ENCODE peak calls at places on chromosomes 4 and X, in nine cellular contexts. J, S, K, Y, U, R, E, W and C are unnamed samples.

GRCh38 chr4:76748649-76749048 is 149.3 kb downstream of the SOWAHB start:
- DNase-seq in U (peak; percentile 60), W (no peak), R (no peak), E (no peak), J (peak; percentile 29), Y (peak; percentile 51), S (no peak), K (no peak), C (no peak)

GRCh38 chrX:153924149-153924861 is 1.8 kb downstream of the ARHGAP4 start:
- DNase-seq in S (no peak), E (no peak), U (peak; percentile 61), W (no peak), R (no peak), Y (peak; percentile 57), J (peak; percentile 36), K (no peak), C (no peak)

GRCh38 chr4:82801910-82802521 is 3.4 kb upstream of the SCD5 start:
- DNase-seq in Y (no peak), K (no peak), R (no peak), J (no peak), S (no peak), U (peak; percentile 76), E (no peak), W (no peak), C (no peak)

GRCh38 chr4:186839122-186840037 is 115.7 kb upstream of the FAT1 start:
- DNase-seq in E (peak; percentile 10), S (no peak), W (no peak), U (peak; percentile 73), J (no peak), R (no peak), Y (no peak), K (no peak), C (no peak)

GRCh38 chrX:151754641-151755215 is 20.2 kb downstream of the CNGA2 start:
- DNase-seq in E (no peak), U (peak; percentile 25), W (no peak), K (no peak), R (no peak), J (no peak), S (no peak), Y (no peak), C (no peak)

GRCh38 chr4:67779631-67780030 is 25.4 kb upstream of the GNRHR start:
- DNase-seq in K (no peak), W (no peak), R (no peak), S (no peak), J (no peak), U (no peak), Y (no peak), E (no peak), C (no peak)

GRCh38 chr4:168683595-168683994 is 186.7 kb downstream of the PALLD start:
- DNase-seq in S (no peak), W (no peak), Y (no peak), K (no peak), R (no peak), J (no peak), E (no peak), U (peak; percentile 60), C (no peak)

GRCh38 chr4:188113156-188113555 is 3.8 kb upstream of the TRIML2 start:
- DNase-seq in W (no peak), Y (no peak), S (no peak), E (no peak), R (no peak), U (no peak), J (no peak), K (no peak), C (no peak)

GRCh38 chr4:8402640-8403039 is 37.9 kb downstream of the ACOX3 start:
- DNase-seq in S (no peak), E (no peak), K (no peak), R (peak; percentile 56), U (no peak), Y (no peak), J (no peak), W (peak; percentile 52), C (no peak)

GRCh38 chr4:16826397-16826910 is 72.0 kb downstream of the LDB2 start:
- DNase-seq in S (no peak), K (no peak), W (no peak), E (no peak), U (no peak), J (no peak), R (no peak), Y (no peak), C (no peak)

GRCh38 chrX:110420771-110421498 is 62.3 kb downstream of the RTL9 start:
- DNase-seq in E (no peak), K (no peak), J (no peak), Y (no peak), R (no peak), S (no peak), W (no peak), U (peak; percentile 27), C (no peak)
- TF ChIP-seq CTCF in E (peak; percentile 12), K (peak; percentile 57), J (no peak), Y (peak; percentile 36), R (no peak), S (no peak), W (no peak), U (peak; percentile 24), C (no peak)

GRCh38 chr4:111933703-111934102 is 211.6 kb upstream of the FAM241A start:
- DNase-seq in E (no peak), R (no peak), U (no peak), J (no peak), K (no peak), W (no peak), Y (no peak), S (no peak), C (no peak)

GRCh38 chr4:111941957-111942356 is 203.3 kb upstream of the FAM241A start:
- DNase-seq in S (no peak), K (no peak), U (no peak), E (no peak), J (no peak), R (no peak), W (no peak), Y (peak; percentile 25), C (no peak)

GRCh38 chr4:111934294-111934693 is 211.0 kb upstream of the FAM241A start:
- DNase-seq in J (no peak), U (no peak), W (no peak), E (no peak), Y (peak; percentile 12), K (no peak), S (no peak), R (no peak), C (no peak)

GRCh38 chr4:111937368-111937767 is 207.9 kb upstream of the FAM241A start:
- DNase-seq in K (no peak), Y (peak; percentile 13), W (no peak), U (peak; percentile 54), J (no peak), R (no peak), S (no peak), E (peak; percentile 14), C (no peak)
- TF ChIP-seq CTCF in K (peak; percentile 62), Y (peak; percentile 51), W (no peak), U (peak; percentile 38), J (no peak), R (no peak), S (no peak), E (peak; percentile 54), C (no peak)

GRCh38 chr4:113744667-113745241 is 16.8 kb downstream of the CAMK2D start:
- DNase-seq in W (no peak), U (no peak), J (no peak), Y (no peak), S (no peak), E (no peak), K (no peak), R (no peak), C (no peak)
- TF ChIP-seq CTCF in W (no peak), U (no peak), J (no peak), Y (no peak), S (no peak), E (no peak), K (no peak), R (no peak), C (no peak)

GRCh38 chr4:114780205-114780604 is 181.6 kb downstream of the UGT8 start:
- DNase-seq in E (no peak), S (no peak), J (no peak), K (peak; percentile 39), Y (peak; percentile 68), R (no peak), U (peak; percentile 35), W (no peak), C (no peak)
- TF ChIP-seq CTCF in E (peak; percentile 17), S (no peak), J (no peak), K (peak; percentile 77), Y (peak; percentile 66), R (no peak), U (no peak), W (no peak), C (no peak)

DNA sequence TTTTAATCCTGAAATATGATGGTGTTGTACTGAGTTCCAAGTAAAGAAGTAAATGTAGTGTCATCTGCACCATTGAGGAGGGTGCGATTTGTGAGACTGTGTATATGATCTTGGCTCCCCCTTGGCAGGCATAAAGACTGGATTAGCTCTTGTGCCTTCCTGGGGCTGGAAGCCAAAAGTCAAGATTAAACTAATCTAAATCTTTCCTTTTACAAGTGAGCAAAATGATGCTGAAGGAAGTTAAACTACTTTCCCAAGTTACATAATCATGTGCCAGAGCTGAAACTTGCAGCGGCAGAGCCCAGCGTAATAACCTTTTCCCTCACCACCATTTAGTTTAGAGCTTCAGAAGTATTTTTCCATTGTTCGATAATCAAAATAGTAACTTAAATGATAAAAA is 82.3 kb upstream of the ANK2 start:
- DNase-seq in Y (peak; percentile 16), W (no peak), J (no peak), K (no peak), E (no peak), S (no peak), R (no peak), U (no peak), C (no peak)
- TF ChIP-seq CTCF in Y (no peak), W (no peak), J (no peak), K (no peak), E (no peak), S (no peak), R (no peak), U (no peak), C (no peak)

GRCh38 chrX:140701480-140701879 is 8.1 kb upstream of the LINC00632 start:
- DNase-seq in E (no peak), U (peak; percentile 2), R (no peak), Y (no peak), W (no peak), K (no peak), J (no peak), S (no peak), C (no peak)

GRCh38 chrX:140697618-140698017 is 11.9 kb upstream of the LINC00632 start:
- DNase-seq in W (no peak), R (no peak), S (no peak), K (no peak), J (no peak), U (no peak), E (no peak), Y (no peak), C (no peak)
- TF ChIP-seq CTCF in W (no peak), R (no peak), S (no peak), K (peak; percentile 54), J (no peak), U (no peak), E (no peak), Y (peak; percentile 41), C (no peak)